ENCODE peak calls at places on chromosomes 4 and X, in nine cellular contexts. E is aorta, K is mesenchymal stem cell, J is IMR-90, L is tibial nerve, F is neural progenitor cell, B is brain microvascular endothelial cell, I is breast epithelium, A is right cardiac atrium. O is an unnamed sample.

GRCh38 chrX:53481093-53481492 is 46.9 kb upstream of the HSD17B10 start:
- DNase-seq in E (no peak), K (no peak), J (no peak), L (no peak), F (peak), B (no peak), I (no peak), A (no peak), O (no peak)

GRCh38 chr4:153513596-153513995 is 47.4 kb downstream of the TMEM131L start:
- DNase-seq in E (no peak), K (no peak), J (peak), L (no peak), F (no peak), B (no peak), I (no peak), A (no peak), O (no peak)

GRCh38 chrX:40581333-40581910 is 652 bp downstream of the ATP6AP2 start:
- DNase-seq in E (no peak), K (peak), J (peak), L (no peak), F (no peak), B (peak), I (no peak), A (no peak), O (no peak)

GRCh38 chr4:132587626-132588025 is 561.5 kb upstream of the PCDH10 start:
- DNase-seq in E (no peak), K (no peak), J (no peak), L (no peak), F (no peak), B (no peak), I (no peak), A (no peak), O (no peak)

GRCh38 chrX:10902001-10902400 is 209.1 kb upstream of the HCCS start:
- DNase-seq in E (no peak), K (peak), J (peak), L (no peak), F (no peak), B (peak), I (no peak), A (no peak), O (no peak)

GRCh38 chrX:106415276-106415895 is 196.4 kb upstream of the RADX start:
- DNase-seq in E (no peak), K (peak), J (peak), L (no peak), F (peak), B (peak), I (no peak), A (no peak), O (no peak)

GRCh38 chr4:139316733-139317132 is 14.5 kb upstream of the NDUFC1 start:
- DNase-seq in E (no peak), K (no peak), J (no peak), L (no peak), F (no peak), B (no peak), I (no peak), A (no peak), O (no peak)

GRCh38 chr4:110622841-110623709 is at the start of gene PITX2:
- DNase-seq in E (peak), K (peak), J (peak), L (no peak), F (peak), B (peak), I (no peak), A (peak), O (no peak)

GRCh38 chr4:162015090-162015489 is 148.7 kb downstream of the FSTL5 start:
- DNase-seq in E (no peak), K (peak), J (peak), L (no peak), F (no peak), B (peak), I (no peak), A (no peak), O (no peak)

GRCh38 chr4:97477974-97478373 is 665.3 kb downstream of the STPG2 start:
- DNase-seq in E (no peak), K (no peak), J (no peak), L (no peak), F (no peak), B (no peak), I (no peak), A (no peak), O (no peak)

GRCh38 chr4:181819951-181820350 is 423.3 kb upstream of the TENM3 start:
- DNase-seq in E (no peak), K (no peak), J (peak), L (no peak), F (no peak), B (peak), I (no peak), A (no peak), O (no peak)

GRCh38 chrX:24491741-24492140 is 26.7 kb downstream of the PDK3 start:
- DNase-seq in E (no peak), K (no peak), J (no peak), L (no peak), F (no peak), B (no peak), I (no peak), A (no peak), O (no peak)

GRCh38 chr4:166198041-166198440 is 325.0 kb downstream of the TLL1 start:
- DNase-seq in E (no peak), K (no peak), J (no peak), L (no peak), F (no peak), B (no peak), I (no peak), A (no peak), O (no peak)

GRCh38 chr4:168574581-168575295 is 77.9 kb downstream of the PALLD start:
- DNase-seq in E (no peak), K (no peak), J (peak), L (no peak), F (no peak), B (no peak), I (no peak), A (no peak), O (no peak)

GRCh38 chr4:83074086-83074704 is 39.2 kb downstream of the COPS4 start:
- DNase-seq in E (no peak), K (peak), J (peak), L (peak), F (peak), B (peak), I (no peak), A (no peak), O (no peak)

GRCh38 chrX:49206543-49206942 is 6.5 kb upstream of the SYP start:
- DNase-seq in E (peak), K (no peak), J (no peak), L (no peak), F (no peak), B (no peak), I (no peak), A (no peak), O (no peak)

GRCh38 chrX:39813631-39814246 is 284.0 kb downstream of the BCOR start:
- DNase-seq in E (peak), K (peak), J (peak), L (peak), F (no peak), B (peak), I (peak), A (peak), O (peak)

GRCh38 chr4:37517326-37517725 is 168.8 kb downstream of the RELL1 start:
- DNase-seq in E (no peak), K (no peak), J (no peak), L (no peak), F (no peak), B (no peak), I (no peak), A (no peak), O (no peak)

GRCh38 chr4:60744767-60745166 is 455.4 kb upstream of the ADGRL3 start:
- DNase-seq in E (no peak), K (no peak), J (peak), L (no peak), F (peak), B (no peak), I (no peak), A (no peak), O (no peak)

GRCh38 chr4:62544428-62544827 is 1344.3 kb downstream of the ADGRL3 start:
- DNase-seq in E (no peak), K (peak), J (no peak), L (no peak), F (no peak), B (no peak), I (no peak), A (no peak), O (no peak)

GRCh38 chrX:19382500-19383145 is 38.9 kb downstream of the PDHA1 start:
- DNase-seq in E (no peak), K (peak), J (peak), L (peak), F (peak), B (peak), I (no peak), A (peak), O (peak)

GRCh38 chrX:21657318-21658151 is 595 bp downstream of the KLHL34 start:
- DNase-seq in E (peak), K (no peak), J (no peak), L (no peak), F (no peak), B (no peak), I (no peak), A (no peak), O (no peak)

GRCh38 chrX:20066968-20067708 is 49.6 kb downstream of the MAP7D2 start:
- DNase-seq in E (no peak), K (peak), J (peak), L (peak), F (peak), B (peak), I (no peak), A (no peak), O (no peak)

GRCh38 chrX:57573754-57574153 is 18.1 kb upstream of the ZXDB start:
- DNase-seq in E (no peak), K (peak), J (peak), L (no peak), F (peak), B (no peak), I (no peak), A (no peak), O (no peak)

GRCh38 chr4:92606227-92606626 is 302.5 kb downstream of the GRID2 start:
- DNase-seq in E (no peak), K (no peak), J (no peak), L (no peak), F (no peak), B (no peak), I (no peak), A (no peak), O (no peak)

GRCh38 chr4:15436515-15436914 is 8.7 kb downstream of the C1QTNF7 start:
- DNase-seq in E (no peak), K (peak), J (peak), L (peak), F (no peak), B (peak), I (no peak), A (no peak), O (peak)

GRCh38 chr4:183249854-183250253 is 70.2 kb downstream of the CLDN22 start:
- DNase-seq in E (no peak), K (peak), J (peak), L (no peak), F (peak), B (peak), I (no peak), A (no peak), O (peak)

GRCh38 chrX:56812515-56813105 is 83.6 kb downstream of the NBDY start:
- DNase-seq in E (no peak), K (peak), J (no peak), L (no peak), F (no peak), B (no peak), I (no peak), A (no peak), O (no peak)

GRCh38 chrX:12956704-12957541 is 18.0 kb upstream of the TMSB4X start:
- DNase-seq in E (no peak), K (peak), J (peak), L (no peak), F (no peak), B (no peak), I (no peak), A (no peak), O (no peak)

GRCh38 chr4:182578402-182578801 is 335.2 kb downstream of the TENM3 start:
- DNase-seq in E (no peak), K (peak), J (peak), L (no peak), F (no peak), B (peak), I (no peak), A (no peak), O (no peak)

GRCh38 chr4:134174271-134174670 is 27.3 kb downstream of the PABPC4L start:
- DNase-seq in E (no peak), K (no peak), J (no peak), L (no peak), F (no peak), B (no peak), I (no peak), A (no peak), O (no peak)

GRCh38 chr4:5660185-5660584 is 48.2 kb downstream of the EVC2 start:
- DNase-seq in E (no peak), K (peak), J (peak), L (no peak), F (no peak), B (no peak), I (no peak), A (no peak), O (no peak)

GRCh38 chr4:52712172-52712990 is 38.8 kb downstream of the ERVMER34-1 start:
- DNase-seq in E (peak), K (peak), J (peak), L (peak), F (peak), B (peak), I (peak), A (peak), O (peak)

GRCh38 chr4:168263039-168263438 is 55.5 kb downstream of the DDX60 start:
- DNase-seq in E (no peak), K (no peak), J (no peak), L (no peak), F (no peak), B (no peak), I (no peak), A (no peak), O (no peak)

GRCh38 chr4:185999207-185999606 is 69.7 kb upstream of the TLR3 start:
- DNase-seq in E (no peak), K (no peak), J (no peak), L (no peak), F (no peak), B (no peak), I (no peak), A (no peak), O (no peak)
- H3K27ac ChIP-seq in E (peak), K (no peak), J (no peak), L (no peak), F (no peak), B (no peak), I (no peak), A (peak), O (no peak)

DNA sequence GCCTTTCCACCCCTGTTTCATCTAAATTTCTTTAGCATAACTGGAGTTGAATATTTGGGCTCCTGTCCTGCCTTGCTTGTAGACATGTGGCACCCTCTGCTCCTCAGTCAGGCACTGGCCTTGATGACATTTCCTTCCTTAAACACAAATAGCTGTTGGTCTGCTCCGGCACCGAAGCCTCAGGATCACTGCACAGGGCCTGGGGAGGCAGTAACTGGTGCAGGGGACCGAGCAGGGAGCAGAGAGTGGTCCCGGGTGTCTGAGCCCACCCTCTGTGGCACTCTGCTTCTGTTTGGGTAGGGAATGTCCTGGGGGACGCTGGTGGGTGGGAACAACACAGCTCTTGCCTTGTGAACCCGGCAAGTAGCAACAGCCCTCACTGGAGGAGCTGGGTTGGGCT is 13.6 kb downstream of the RGS12 start:
- DNase-seq in E (peak), K (no peak), J (no peak), L (no peak), F (no peak), B (no peak), I (peak), A (no peak), O (no peak)
- H3K27ac ChIP-seq in E (no peak), K (no peak), J (no peak), L (no peak), F (no peak), B (no peak), I (no peak), A (no peak), O (no peak)

GRCh38 chr4:147853706-147854105 is 121.8 kb downstream of the ARHGAP10 start:
- DNase-seq in E (no peak), K (no peak), J (peak), L (no peak), F (no peak), B (no peak), I (no peak), A (no peak), O (no peak)
- H3K27ac ChIP-seq in E (no peak), K (no peak), J (no peak), L (peak), F (no peak), B (no peak), I (peak), A (no peak), O (no peak)

GRCh38 chr4:7462509-7462971 is 27.8 kb upstream of the PSAPL1 start:
- DNase-seq in E (no peak), K (no peak), J (peak), L (peak), F (peak), B (no peak), I (no peak), A (no peak), O (peak)
- H3K27ac ChIP-seq in E (no peak), K (no peak), J (no peak), L (no peak), F (no peak), B (no peak), I (no peak), A (no peak), O (peak)

GRCh38 chr4:185997287-185997686 is 71.7 kb upstream of the TLR3 start:
- DNase-seq in E (peak), K (no peak), J (no peak), L (no peak), F (no peak), B (no peak), I (no peak), A (no peak), O (no peak)
- H3K27ac ChIP-seq in E (no peak), K (no peak), J (no peak), L (no peak), F (no peak), B (no peak), I (no peak), A (no peak), O (no peak)

GRCh38 chrX:153688071-153688470 is 345 bp downstream of the SLC6A8 start:
- DNase-seq in E (no peak), K (no peak), J (no peak), L (no peak), F (no peak), B (no peak), I (no peak), A (no peak), O (no peak)

GRCh38 chrX:153685751-153686676 is 1.7 kb upstream of the SLC6A8 start:
- DNase-seq in E (peak), K (no peak), J (no peak), L (no peak), F (peak), B (no peak), I (no peak), A (no peak), O (no peak)

GRCh38 chrX:153688900-153689590 is 1.3 kb downstream of the SLC6A8 start:
- DNase-seq in E (no peak), K (no peak), J (peak), L (no peak), F (peak), B (no peak), I (peak), A (peak), O (peak)

GRCh38 chrX:153688534-153688899 is 791 bp downstream of the SLC6A8 start:
- DNase-seq in E (no peak), K (no peak), J (no peak), L (no peak), F (no peak), B (no peak), I (no peak), A (no peak), O (no peak)

GRCh38 chrX:153687121-153688039 is at the start of gene SLC6A8:
- DNase-seq in E (peak), K (peak), J (peak), L (peak), F (peak), B (peak), I (peak), A (peak), O (peak)
- H3K27ac ChIP-seq in E (no peak), K (no peak), J (no peak), L (peak), F (peak), B (no peak), I (peak), A (peak), O (peak)

GRCh38 chrX:136765957-136766356 is 14.8 kb downstream of the ARHGEF6 start:
- DNase-seq in E (no peak), K (no peak), J (no peak), L (no peak), F (no peak), B (no peak), I (no peak), A (no peak), O (no peak)
- H3K27ac ChIP-seq in E (no peak), K (no peak), J (no peak), L (no peak), F (no peak), B (no peak), I (no peak), A (peak), O (no peak)

GRCh38 chr4:87071401-87071800 is 136.6 kb downstream of the AFF1 start:
- DNase-seq in E (no peak), K (no peak), J (no peak), L (no peak), F (no peak), B (no peak), I (no peak), A (no peak), O (no peak)

GRCh38 chr4:87068591-87069021 is 133.8 kb downstream of the AFF1 start:
- DNase-seq in E (no peak), K (no peak), J (no peak), L (no peak), F (no peak), B (no peak), I (no peak), A (no peak), O (no peak)

GRCh38 chr4:87066403-87067119 is 131.8 kb downstream of the AFF1 start:
- DNase-seq in E (no peak), K (no peak), J (no peak), L (no peak), F (peak), B (no peak), I (no peak), A (no peak), O (no peak)

GRCh38 chr4:87067120-87067885 is 132.5 kb downstream of the AFF1 start:
- DNase-seq in E (no peak), K (no peak), J (no peak), L (no peak), F (no peak), B (no peak), I (no peak), A (no peak), O (no peak)

DNA sequence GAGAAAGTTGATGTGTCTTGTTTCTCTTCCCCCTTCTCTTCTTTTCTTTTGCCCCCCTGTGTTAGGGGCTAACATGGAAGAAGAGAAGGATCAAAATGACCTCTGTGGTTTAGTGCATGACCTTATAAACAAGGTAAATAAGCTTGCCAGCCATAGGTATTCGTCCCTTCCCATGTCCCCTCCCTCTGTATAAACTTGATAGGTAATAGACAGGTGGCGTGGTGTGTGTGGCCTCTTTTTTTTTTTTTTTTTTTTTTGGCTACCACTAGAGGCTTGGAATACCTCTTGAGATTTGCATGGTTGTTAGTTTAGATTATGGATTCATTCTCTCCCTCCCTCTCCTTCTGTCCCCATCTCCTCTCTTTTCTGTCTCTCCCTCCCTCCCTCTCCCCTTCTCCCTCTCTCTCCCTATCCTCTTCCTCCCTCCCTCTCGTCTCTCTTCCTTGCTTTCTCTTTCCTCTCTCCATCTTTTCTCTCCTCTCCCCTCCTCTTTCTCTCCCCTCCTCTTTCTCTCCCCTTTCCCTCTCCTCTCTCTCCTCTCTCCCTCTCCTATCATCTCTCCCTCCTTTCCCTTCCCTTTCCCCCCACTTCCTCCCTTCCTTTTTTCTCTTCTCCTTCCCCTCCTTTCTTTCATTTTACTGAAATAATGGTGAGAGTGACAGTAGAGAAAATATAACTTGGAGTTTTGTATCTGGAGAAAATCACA is 134.4 kb downstream of the AFF1 start:
- DNase-seq in E (no peak), K (no peak), J (no peak), L (no peak), F (no peak), B (no peak), I (no peak), A (no peak), O (no peak)
- H3K27ac ChIP-seq in E (no peak), K (no peak), J (no peak), L (no peak), F (no peak), B (no peak), I (peak), A (peak), O (no peak)